ENCODE peak calls at places on chromosomes 2 and 18, in eight cellular contexts. One of them, this sample, is unnamed.
A peak's percentile ranks its signal among the peaks of the same experiment; 100 is the strongest.

GRCh38 chr2:19225931-19226330 is 132.5 kb downstream of the OSR1 start:
- DNase-seq in activated naive CD4-positive, alpha-beta T cell: no peak
- DNase-seq in posterior cingulate gyrus: no peak
- DNase-seq in HEK293T: no peak
- DNase-seq in NCI-H2029: no peak
- DNase-seq in stimulated activated CD4-positive, alpha-beta T cell treated with anti-CD3 and anti-CD28 coated beads, Interleukin-2, amount 100 ng/mL, for 48 hours: no peak
- DNase-seq in left lung: no peak
- DNase-seq in activated T-helper 1 cell treated with Interleukin-2 at 50 U/mL for 16 hours: no peak
- DNase-seq in this sample: no peak

GRCh38 chr18:58776084-58776483 is 88.6 kb upstream of the ZNF532 start:
- DNase-seq in stimulated activated CD4-positive, alpha-beta T cell treated with anti-CD3 and anti-CD28 coated beads, Interleukin-2, amount 100 ng/mL, for 48 hours: no peak
- DNase-seq in activated naive CD4-positive, alpha-beta T cell: no peak
- DNase-seq in NCI-H2029: no peak
- DNase-seq in posterior cingulate gyrus: no peak
- DNase-seq in left lung: no peak
- DNase-seq in activated T-helper 1 cell treated with Interleukin-2 at 50 U/mL for 16 hours: no peak
- DNase-seq in HEK293T: no peak
- DNase-seq in this sample: no peak

GRCh38 chr2:211132586-211132985 is 576.2 kb downstream of the CPS1 start:
- DNase-seq in posterior cingulate gyrus: no peak
- DNase-seq in activated naive CD4-positive, alpha-beta T cell: no peak
- DNase-seq in NCI-H2029: no peak
- DNase-seq in HEK293T: no peak
- DNase-seq in stimulated activated CD4-positive, alpha-beta T cell treated with anti-CD3 and anti-CD28 coated beads, Interleukin-2, amount 100 ng/mL, for 48 hours: no peak
- DNase-seq in activated T-helper 1 cell treated with Interleukin-2 at 50 U/mL for 16 hours: no peak
- DNase-seq in left lung: no peak
- DNase-seq in this sample: no peak

GRCh38 chr2:70991142-70991541 is 3.5 kb downstream of the TEX261 start:
- DNase-seq in NCI-H2029: no peak
- DNase-seq in activated naive CD4-positive, alpha-beta T cell: no peak
- DNase-seq in posterior cingulate gyrus: no peak
- DNase-seq in stimulated activated CD4-positive, alpha-beta T cell treated with anti-CD3 and anti-CD28 coated beads, Interleukin-2, amount 100 ng/mL, for 48 hours: no peak
- DNase-seq in activated T-helper 1 cell treated with Interleukin-2 at 50 U/mL for 16 hours: no peak
- DNase-seq in HEK293T: no peak
- DNase-seq in left lung: no peak
- DNase-seq in this sample: no peak

GRCh38 chr2:39127973-39128372 is 7.1 kb upstream of the SOS1 start:
- DNase-seq in HEK293T: no peak
- DNase-seq in activated T-helper 1 cell treated with Interleukin-2 at 50 U/mL for 16 hours: peak; percentile 33
- DNase-seq in posterior cingulate gyrus: no peak
- DNase-seq in stimulated activated CD4-positive, alpha-beta T cell treated with anti-CD3 and anti-CD28 coated beads, Interleukin-2, amount 100 ng/mL, for 48 hours: peak; percentile 26
- DNase-seq in left lung: peak; percentile 37
- DNase-seq in NCI-H2029: no peak
- DNase-seq in activated naive CD4-positive, alpha-beta T cell: no peak
- DNase-seq in this sample: no peak

GRCh38 chr2:100742884-100743283 is 77.1 kb upstream of the NPAS2 start:
- DNase-seq in HEK293T: no peak
- DNase-seq in stimulated activated CD4-positive, alpha-beta T cell treated with anti-CD3 and anti-CD28 coated beads, Interleukin-2, amount 100 ng/mL, for 48 hours: no peak
- DNase-seq in posterior cingulate gyrus: no peak
- DNase-seq in left lung: no peak
- DNase-seq in activated naive CD4-positive, alpha-beta T cell: no peak
- DNase-seq in NCI-H2029: no peak
- DNase-seq in activated T-helper 1 cell treated with Interleukin-2 at 50 U/mL for 16 hours: no peak
- DNase-seq in this sample: no peak

GRCh38 chr2:15142069-15142689 is 419.0 kb downstream of the NBAS start:
- DNase-seq in HEK293T: no peak
- DNase-seq in activated T-helper 1 cell treated with Interleukin-2 at 50 U/mL for 16 hours: peak; percentile 35
- DNase-seq in left lung: peak; percentile 36
- DNase-seq in posterior cingulate gyrus: no peak
- DNase-seq in NCI-H2029: peak; percentile 73
- DNase-seq in activated naive CD4-positive, alpha-beta T cell: peak; percentile 22
- DNase-seq in stimulated activated CD4-positive, alpha-beta T cell treated with anti-CD3 and anti-CD28 coated beads, Interleukin-2, amount 100 ng/mL, for 48 hours: peak; percentile 59
- DNase-seq in this sample: no peak

GRCh38 chr18:45839415-45840395 is 14.2 kb downstream of the SIGLEC15 start:
- DNase-seq in activated T-helper 1 cell treated with Interleukin-2 at 50 U/mL for 16 hours: no peak
- DNase-seq in left lung: no peak
- DNase-seq in posterior cingulate gyrus: no peak
- DNase-seq in activated naive CD4-positive, alpha-beta T cell: no peak
- DNase-seq in stimulated activated CD4-positive, alpha-beta T cell treated with anti-CD3 and anti-CD28 coated beads, Interleukin-2, amount 100 ng/mL, for 48 hours: no peak
- DNase-seq in NCI-H2029: peak; percentile 51
- DNase-seq in HEK293T: peak; percentile 16
- DNase-seq in this sample: no peak

GRCh38 chr2:194020155-194020554 is 1636.9 kb upstream of the SLC39A10 start:
- DNase-seq in activated T-helper 1 cell treated with Interleukin-2 at 50 U/mL for 16 hours: no peak
- DNase-seq in stimulated activated CD4-positive, alpha-beta T cell treated with anti-CD3 and anti-CD28 coated beads, Interleukin-2, amount 100 ng/mL, for 48 hours: no peak
- DNase-seq in activated naive CD4-positive, alpha-beta T cell: no peak
- DNase-seq in left lung: no peak
- DNase-seq in NCI-H2029: no peak
- DNase-seq in posterior cingulate gyrus: no peak
- DNase-seq in HEK293T: no peak
- DNase-seq in this sample: no peak

GRCh38 chr2:24831736-24832421 is 38.7 kb downstream of the CENPO start:
- DNase-seq in left lung: no peak
- DNase-seq in stimulated activated CD4-positive, alpha-beta T cell treated with anti-CD3 and anti-CD28 coated beads, Interleukin-2, amount 100 ng/mL, for 48 hours: no peak
- DNase-seq in NCI-H2029: no peak
- DNase-seq in activated T-helper 1 cell treated with Interleukin-2 at 50 U/mL for 16 hours: no peak
- DNase-seq in HEK293T: no peak
- DNase-seq in activated naive CD4-positive, alpha-beta T cell: no peak
- DNase-seq in posterior cingulate gyrus: peak; percentile 73
- DNase-seq in this sample: peak; percentile 11

GRCh38 chr2:185337033-185337432 is 401.6 kb upstream of the FSIP2 start:
- DNase-seq in left lung: no peak
- DNase-seq in activated naive CD4-positive, alpha-beta T cell: no peak
- DNase-seq in HEK293T: no peak
- DNase-seq in activated T-helper 1 cell treated with Interleukin-2 at 50 U/mL for 16 hours: no peak
- DNase-seq in stimulated activated CD4-positive, alpha-beta T cell treated with anti-CD3 and anti-CD28 coated beads, Interleukin-2, amount 100 ng/mL, for 48 hours: no peak
- DNase-seq in posterior cingulate gyrus: no peak
- DNase-seq in NCI-H2029: no peak
- DNase-seq in this sample: no peak

GRCh38 chr18:21833619-21834300 is 93.2 kb downstream of the MIB1 start:
- DNase-seq in activated T-helper 1 cell treated with Interleukin-2 at 50 U/mL for 16 hours: no peak
- DNase-seq in activated naive CD4-positive, alpha-beta T cell: no peak
- DNase-seq in stimulated activated CD4-positive, alpha-beta T cell treated with anti-CD3 and anti-CD28 coated beads, Interleukin-2, amount 100 ng/mL, for 48 hours: no peak
- DNase-seq in left lung: no peak
- DNase-seq in HEK293T: no peak
- DNase-seq in NCI-H2029: no peak
- DNase-seq in posterior cingulate gyrus: no peak
- DNase-seq in this sample: no peak

GRCh38 chr2:82796132-82796531 is 1662.9 kb downstream of the SUCLG1 start:
- DNase-seq in activated naive CD4-positive, alpha-beta T cell: no peak
- DNase-seq in stimulated activated CD4-positive, alpha-beta T cell treated with anti-CD3 and anti-CD28 coated beads, Interleukin-2, amount 100 ng/mL, for 48 hours: no peak
- DNase-seq in posterior cingulate gyrus: no peak
- DNase-seq in HEK293T: no peak
- DNase-seq in NCI-H2029: no peak
- DNase-seq in left lung: no peak
- DNase-seq in activated T-helper 1 cell treated with Interleukin-2 at 50 U/mL for 16 hours: no peak
- DNase-seq in this sample: no peak

GRCh38 chr18:11136241-11136640 is 13.1 kb downstream of the PIEZO2 start:
- DNase-seq in stimulated activated CD4-positive, alpha-beta T cell treated with anti-CD3 and anti-CD28 coated beads, Interleukin-2, amount 100 ng/mL, for 48 hours: no peak
- DNase-seq in activated naive CD4-positive, alpha-beta T cell: no peak
- DNase-seq in NCI-H2029: no peak
- DNase-seq in activated T-helper 1 cell treated with Interleukin-2 at 50 U/mL for 16 hours: no peak
- DNase-seq in HEK293T: no peak
- DNase-seq in left lung: no peak
- DNase-seq in posterior cingulate gyrus: no peak
- DNase-seq in this sample: no peak

GRCh38 chr18:48668466-48669179 is 129.8 kb downstream of the CTIF start:
- DNase-seq in activated T-helper 1 cell treated with Interleukin-2 at 50 U/mL for 16 hours: no peak
- DNase-seq in stimulated activated CD4-positive, alpha-beta T cell treated with anti-CD3 and anti-CD28 coated beads, Interleukin-2, amount 100 ng/mL, for 48 hours: no peak
- DNase-seq in activated naive CD4-positive, alpha-beta T cell: no peak
- DNase-seq in left lung: no peak
- DNase-seq in NCI-H2029: no peak
- DNase-seq in posterior cingulate gyrus: no peak
- DNase-seq in HEK293T: no peak
- DNase-seq in this sample: no peak

GRCh38 chr2:195813401-195813800 is 156.4 kb downstream of the SLC39A10 start:
- DNase-seq in NCI-H2029: no peak
- DNase-seq in left lung: no peak
- DNase-seq in posterior cingulate gyrus: no peak
- DNase-seq in HEK293T: no peak
- DNase-seq in activated naive CD4-positive, alpha-beta T cell: no peak
- DNase-seq in activated T-helper 1 cell treated with Interleukin-2 at 50 U/mL for 16 hours: no peak
- DNase-seq in stimulated activated CD4-positive, alpha-beta T cell treated with anti-CD3 and anti-CD28 coated beads, Interleukin-2, amount 100 ng/mL, for 48 hours: no peak
- DNase-seq in this sample: no peak

GRCh38 chr2:866887-867286 is 83.8 kb upstream of the SNTG2 start:
- DNase-seq in HEK293T: no peak
- DNase-seq in stimulated activated CD4-positive, alpha-beta T cell treated with anti-CD3 and anti-CD28 coated beads, Interleukin-2, amount 100 ng/mL, for 48 hours: no peak
- DNase-seq in activated T-helper 1 cell treated with Interleukin-2 at 50 U/mL for 16 hours: no peak
- DNase-seq in activated naive CD4-positive, alpha-beta T cell: no peak
- DNase-seq in left lung: no peak
- DNase-seq in NCI-H2029: no peak
- DNase-seq in posterior cingulate gyrus: no peak
- DNase-seq in this sample: no peak

GRCh38 chr2:99821572-99822369 is 320.6 kb downstream of the AFF3 start:
- DNase-seq in left lung: no peak
- DNase-seq in activated naive CD4-positive, alpha-beta T cell: no peak
- DNase-seq in stimulated activated CD4-positive, alpha-beta T cell treated with anti-CD3 and anti-CD28 coated beads, Interleukin-2, amount 100 ng/mL, for 48 hours: no peak
- DNase-seq in activated T-helper 1 cell treated with Interleukin-2 at 50 U/mL for 16 hours: no peak
- DNase-seq in posterior cingulate gyrus: no peak
- DNase-seq in NCI-H2029: no peak
- DNase-seq in HEK293T: no peak
- DNase-seq in this sample: no peak

GRCh38 chr2:86622409-86622877 is 1.2 kb downstream of the RNF103 start:
- DNase-seq in left lung: peak; percentile 48
- DNase-seq in activated T-helper 1 cell treated with Interleukin-2 at 50 U/mL for 16 hours: no peak
- DNase-seq in NCI-H2029: no peak
- DNase-seq in HEK293T: peak; percentile 12
- DNase-seq in stimulated activated CD4-positive, alpha-beta T cell treated with anti-CD3 and anti-CD28 coated beads, Interleukin-2, amount 100 ng/mL, for 48 hours: peak; percentile 9
- DNase-seq in activated naive CD4-positive, alpha-beta T cell: no peak
- DNase-seq in posterior cingulate gyrus: no peak
- DNase-seq in this sample: peak; percentile 52

GRCh38 chr2:36951574-36951973 is 14.8 kb downstream of the STRN start:
- DNase-seq in activated naive CD4-positive, alpha-beta T cell: no peak
- DNase-seq in posterior cingulate gyrus: no peak
- DNase-seq in activated T-helper 1 cell treated with Interleukin-2 at 50 U/mL for 16 hours: no peak
- DNase-seq in NCI-H2029: no peak
- DNase-seq in stimulated activated CD4-positive, alpha-beta T cell treated with anti-CD3 and anti-CD28 coated beads, Interleukin-2, amount 100 ng/mL, for 48 hours: no peak
- DNase-seq in HEK293T: no peak
- DNase-seq in left lung: no peak
- DNase-seq in this sample: no peak

GRCh38 chr2:160932960-160933359 is 227.3 kb upstream of the TANK start:
- DNase-seq in activated naive CD4-positive, alpha-beta T cell: no peak
- DNase-seq in left lung: no peak
- DNase-seq in stimulated activated CD4-positive, alpha-beta T cell treated with anti-CD3 and anti-CD28 coated beads, Interleukin-2, amount 100 ng/mL, for 48 hours: no peak
- DNase-seq in HEK293T: no peak
- DNase-seq in NCI-H2029: no peak
- DNase-seq in posterior cingulate gyrus: no peak
- DNase-seq in activated T-helper 1 cell treated with Interleukin-2 at 50 U/mL for 16 hours: no peak
- DNase-seq in this sample: no peak

GRCh38 chr2:85924522-85924921 is 35.7 kb upstream of the ST3GAL5 start:
- DNase-seq in activated T-helper 1 cell treated with Interleukin-2 at 50 U/mL for 16 hours: no peak
- DNase-seq in HEK293T: no peak
- DNase-seq in activated naive CD4-positive, alpha-beta T cell: no peak
- DNase-seq in left lung: no peak
- DNase-seq in stimulated activated CD4-positive, alpha-beta T cell treated with anti-CD3 and anti-CD28 coated beads, Interleukin-2, amount 100 ng/mL, for 48 hours: no peak
- DNase-seq in posterior cingulate gyrus: no peak
- DNase-seq in NCI-H2029: no peak
- DNase-seq in this sample: no peak

GRCh38 chr2:201701591-201701990 is 3.1 kb upstream of the MPP4 start:
- DNase-seq in NCI-H2029: no peak
- DNase-seq in HEK293T: no peak
- DNase-seq in stimulated activated CD4-positive, alpha-beta T cell treated with anti-CD3 and anti-CD28 coated beads, Interleukin-2, amount 100 ng/mL, for 48 hours: no peak
- DNase-seq in activated naive CD4-positive, alpha-beta T cell: no peak
- DNase-seq in posterior cingulate gyrus: no peak
- DNase-seq in activated T-helper 1 cell treated with Interleukin-2 at 50 U/mL for 16 hours: no peak
- DNase-seq in left lung: no peak
- DNase-seq in this sample: no peak

GRCh38 chr18:47151457-47151856 is 1.2 kb upstream of the HDHD2 start:
- DNase-seq in left lung: no peak
- DNase-seq in HEK293T: no peak
- DNase-seq in NCI-H2029: peak; percentile 25
- DNase-seq in posterior cingulate gyrus: no peak
- DNase-seq in stimulated activated CD4-positive, alpha-beta T cell treated with anti-CD3 and anti-CD28 coated beads, Interleukin-2, amount 100 ng/mL, for 48 hours: no peak
- DNase-seq in activated naive CD4-positive, alpha-beta T cell: no peak
- DNase-seq in activated T-helper 1 cell treated with Interleukin-2 at 50 U/mL for 16 hours: no peak
- DNase-seq in this sample: no peak

GRCh38 chr2:43539991-43540860 is 55.6 kb downstream of the THADA start:
- DNase-seq in HEK293T: no peak
- DNase-seq in posterior cingulate gyrus: no peak
- DNase-seq in activated T-helper 1 cell treated with Interleukin-2 at 50 U/mL for 16 hours: no peak
- DNase-seq in activated naive CD4-positive, alpha-beta T cell: no peak
- DNase-seq in stimulated activated CD4-positive, alpha-beta T cell treated with anti-CD3 and anti-CD28 coated beads, Interleukin-2, amount 100 ng/mL, for 48 hours: no peak
- DNase-seq in NCI-H2029: no peak
- DNase-seq in left lung: peak; percentile 60
- DNase-seq in this sample: peak; percentile 87

GRCh38 chr2:5740073-5740472 is 47.9 kb downstream of the SOX11 start:
- DNase-seq in stimulated activated CD4-positive, alpha-beta T cell treated with anti-CD3 and anti-CD28 coated beads, Interleukin-2, amount 100 ng/mL, for 48 hours: no peak
- DNase-seq in NCI-H2029: peak; percentile 1
- DNase-seq in HEK293T: no peak
- DNase-seq in left lung: peak; percentile 40
- DNase-seq in posterior cingulate gyrus: no peak
- DNase-seq in activated T-helper 1 cell treated with Interleukin-2 at 50 U/mL for 16 hours: no peak
- DNase-seq in activated naive CD4-positive, alpha-beta T cell: no peak
- DNase-seq in this sample: no peak

GRCh38 chr2:178072383-178073301 is at the start of gene PDE11A:
- DNase-seq in activated naive CD4-positive, alpha-beta T cell: no peak
- DNase-seq in activated T-helper 1 cell treated with Interleukin-2 at 50 U/mL for 16 hours: no peak
- DNase-seq in stimulated activated CD4-positive, alpha-beta T cell treated with anti-CD3 and anti-CD28 coated beads, Interleukin-2, amount 100 ng/mL, for 48 hours: peak; percentile 38
- DNase-seq in posterior cingulate gyrus: peak; percentile 51
- DNase-seq in NCI-H2029: peak; percentile 88
- DNase-seq in left lung: peak; percentile 85
- DNase-seq in HEK293T: peak; percentile 84
- DNase-seq in this sample: peak; percentile 52

GRCh38 chr2:181106229-181106628 is 125.8 kb downstream of the UBE2E3 start:
- DNase-seq in activated naive CD4-positive, alpha-beta T cell: no peak
- DNase-seq in HEK293T: no peak
- DNase-seq in left lung: no peak
- DNase-seq in activated T-helper 1 cell treated with Interleukin-2 at 50 U/mL for 16 hours: no peak
- DNase-seq in NCI-H2029: no peak
- DNase-seq in posterior cingulate gyrus: no peak
- DNase-seq in stimulated activated CD4-positive, alpha-beta T cell treated with anti-CD3 and anti-CD28 coated beads, Interleukin-2, amount 100 ng/mL, for 48 hours: no peak
- DNase-seq in this sample: no peak

GRCh38 chr2:141524777-141525176 is 606.0 kb downstream of the LRP1B start:
- DNase-seq in left lung: no peak
- DNase-seq in posterior cingulate gyrus: no peak
- DNase-seq in HEK293T: no peak
- DNase-seq in activated T-helper 1 cell treated with Interleukin-2 at 50 U/mL for 16 hours: no peak
- DNase-seq in activated naive CD4-positive, alpha-beta T cell: no peak
- DNase-seq in NCI-H2029: no peak
- DNase-seq in stimulated activated CD4-positive, alpha-beta T cell treated with anti-CD3 and anti-CD28 coated beads, Interleukin-2, amount 100 ng/mL, for 48 hours: no peak
- DNase-seq in this sample: no peak

GRCh38 chr2:119489232-119489952 is 34.9 kb downstream of the SCTR start:
- DNase-seq in left lung: no peak
- DNase-seq in NCI-H2029: no peak
- DNase-seq in stimulated activated CD4-positive, alpha-beta T cell treated with anti-CD3 and anti-CD28 coated beads, Interleukin-2, amount 100 ng/mL, for 48 hours: no peak
- DNase-seq in HEK293T: no peak
- DNase-seq in activated naive CD4-positive, alpha-beta T cell: no peak
- DNase-seq in posterior cingulate gyrus: no peak
- DNase-seq in activated T-helper 1 cell treated with Interleukin-2 at 50 U/mL for 16 hours: no peak
- DNase-seq in this sample: no peak

GRCh38 chr2:5368263-5368662 is 323.9 kb upstream of the SOX11 start:
- DNase-seq in activated naive CD4-positive, alpha-beta T cell: no peak
- DNase-seq in stimulated activated CD4-positive, alpha-beta T cell treated with anti-CD3 and anti-CD28 coated beads, Interleukin-2, amount 100 ng/mL, for 48 hours: no peak
- DNase-seq in HEK293T: no peak
- DNase-seq in left lung: no peak
- DNase-seq in posterior cingulate gyrus: no peak
- DNase-seq in activated T-helper 1 cell treated with Interleukin-2 at 50 U/mL for 16 hours: no peak
- DNase-seq in NCI-H2029: no peak
- DNase-seq in this sample: no peak

GRCh38 chr2:217332866-217333265 is 473.0 kb upstream of the TNP1 start:
- DNase-seq in activated naive CD4-positive, alpha-beta T cell: no peak
- DNase-seq in NCI-H2029: no peak
- DNase-seq in stimulated activated CD4-positive, alpha-beta T cell treated with anti-CD3 and anti-CD28 coated beads, Interleukin-2, amount 100 ng/mL, for 48 hours: no peak
- DNase-seq in HEK293T: no peak
- DNase-seq in posterior cingulate gyrus: no peak
- DNase-seq in left lung: no peak
- DNase-seq in activated T-helper 1 cell treated with Interleukin-2 at 50 U/mL for 16 hours: no peak
- DNase-seq in this sample: no peak

GRCh38 chr2:111954602-111955332 is 56.4 kb downstream of the MERTK start:
- DNase-seq in activated T-helper 1 cell treated with Interleukin-2 at 50 U/mL for 16 hours: no peak
- DNase-seq in stimulated activated CD4-positive, alpha-beta T cell treated with anti-CD3 and anti-CD28 coated beads, Interleukin-2, amount 100 ng/mL, for 48 hours: no peak
- DNase-seq in left lung: no peak
- DNase-seq in posterior cingulate gyrus: no peak
- DNase-seq in activated naive CD4-positive, alpha-beta T cell: no peak
- DNase-seq in HEK293T: no peak
- DNase-seq in NCI-H2029: no peak
- DNase-seq in this sample: no peak

GRCh38 chr2:102592601-102593000 is 26.8 kb upstream of the SLC9A2 start:
- DNase-seq in activated naive CD4-positive, alpha-beta T cell: no peak
- DNase-seq in posterior cingulate gyrus: no peak
- DNase-seq in left lung: no peak
- DNase-seq in stimulated activated CD4-positive, alpha-beta T cell treated with anti-CD3 and anti-CD28 coated beads, Interleukin-2, amount 100 ng/mL, for 48 hours: peak; percentile 38
- DNase-seq in HEK293T: peak; percentile 12
- DNase-seq in activated T-helper 1 cell treated with Interleukin-2 at 50 U/mL for 16 hours: no peak
- DNase-seq in NCI-H2029: no peak
- DNase-seq in this sample: no peak